ENCODE peak calls at places on chromosomes 7 and 10, in five cellular contexts. One of them, this sample, is unnamed.

GRCh38 chr7:107972075-107972482 is 30.9 kb downstream of the LAMB1 start:
- DNase-seq in fibroblast of lung: peak; percentile 71
- DNase-seq in heart left ventricle: no peak
- DNase-seq in GM23338: no peak
- DNase-seq in mammary epithelial cell: no peak
- DNase-seq in this sample: no peak

GRCh38 chr7:127486654-127487053 is 94.1 kb upstream of the ZNF800 start:
- DNase-seq in fibroblast of lung: no peak
- DNase-seq in heart left ventricle: no peak
- DNase-seq in GM23338: peak; percentile 47
- DNase-seq in mammary epithelial cell: peak; percentile 29
- DNase-seq in this sample: no peak

GRCh38 chr10:95260397-95260881 is 30.4 kb downstream of the PDLIM1 start:
- DNase-seq in fibroblast of lung: peak; percentile 96
- DNase-seq in heart left ventricle: no peak
- DNase-seq in GM23338: no peak
- DNase-seq in mammary epithelial cell: peak; percentile 94
- DNase-seq in this sample: no peak

GRCh38 chr10:51879238-51879637 is 179.8 kb upstream of the CSTF2T start:
- DNase-seq in fibroblast of lung: peak; percentile 98
- DNase-seq in heart left ventricle: no peak
- DNase-seq in GM23338: no peak
- DNase-seq in mammary epithelial cell: peak; percentile 99
- DNase-seq in this sample: peak; percentile 59

GRCh38 chr7:14806886-14807285 is 95.7 kb downstream of the DGKB start:
- DNase-seq in fibroblast of lung: peak; percentile 55
- DNase-seq in heart left ventricle: no peak
- DNase-seq in GM23338: no peak
- DNase-seq in mammary epithelial cell: no peak
- DNase-seq in this sample: no peak

GRCh38 chr10:35739998-35740397 is 97.9 kb upstream of the FZD8 start:
- DNase-seq in fibroblast of lung: peak; percentile 59
- DNase-seq in heart left ventricle: no peak
- DNase-seq in GM23338: no peak
- DNase-seq in mammary epithelial cell: peak; percentile 32
- DNase-seq in this sample: no peak

GRCh38 chr7:70665997-70666396 is 465.9 kb upstream of the GALNT17 start:
- DNase-seq in fibroblast of lung: no peak
- DNase-seq in heart left ventricle: no peak
- DNase-seq in GM23338: no peak
- DNase-seq in mammary epithelial cell: no peak
- DNase-seq in this sample: no peak

GRCh38 chr7:114972567-114972966 is 50.7 kb downstream of the MDFIC start:
- DNase-seq in fibroblast of lung: no peak
- DNase-seq in heart left ventricle: no peak
- DNase-seq in GM23338: no peak
- DNase-seq in mammary epithelial cell: no peak
- DNase-seq in this sample: no peak

GRCh38 chr10:14184841-14185500 is 145.8 kb downstream of the FRMD4A start:
- DNase-seq in fibroblast of lung: peak; percentile 24
- DNase-seq in heart left ventricle: no peak
- DNase-seq in GM23338: peak; percentile 68
- DNase-seq in mammary epithelial cell: peak; percentile 87
- DNase-seq in this sample: peak; percentile 54

GRCh38 chr7:84786073-84786472 is 400.8 kb downstream of the SEMA3D start:
- DNase-seq in fibroblast of lung: no peak
- DNase-seq in heart left ventricle: no peak
- DNase-seq in GM23338: peak; percentile 21
- DNase-seq in mammary epithelial cell: no peak
- DNase-seq in this sample: no peak

GRCh38 chr10:69629897-69630650 is at the start of gene FAM241B:
- DNase-seq in fibroblast of lung: peak; percentile 42
- DNase-seq in heart left ventricle: peak; percentile 75
- DNase-seq in GM23338: peak; percentile 87
- DNase-seq in mammary epithelial cell: peak; percentile 69
- DNase-seq in this sample: no peak

GRCh38 chr10:60032723-60033122 is 126.4 kb upstream of the CCDC6 start:
- DNase-seq in fibroblast of lung: peak; percentile 37
- DNase-seq in heart left ventricle: no peak
- DNase-seq in GM23338: peak; percentile 60
- DNase-seq in mammary epithelial cell: peak; percentile 59
- DNase-seq in this sample: peak; percentile 92

GRCh38 chr10:131485732-131486131 is 174.2 kb upstream of the TCERG1L start:
- DNase-seq in fibroblast of lung: no peak
- DNase-seq in heart left ventricle: no peak
- DNase-seq in GM23338: no peak
- DNase-seq in mammary epithelial cell: no peak
- DNase-seq in this sample: no peak

GRCh38 chr7:125136755-125137547 is 207.3 kb upstream of the POT1 start:
- DNase-seq in fibroblast of lung: peak; percentile 51
- DNase-seq in heart left ventricle: no peak
- DNase-seq in GM23338: no peak
- DNase-seq in mammary epithelial cell: peak; percentile 96
- DNase-seq in this sample: no peak

GRCh38 chr7:4406288-4407058 is 275.6 kb upstream of the FOXK1 start:
- DNase-seq in fibroblast of lung: no peak
- DNase-seq in heart left ventricle: no peak
- DNase-seq in GM23338: peak; percentile 12
- DNase-seq in mammary epithelial cell: peak; percentile 37
- DNase-seq in this sample: peak; percentile 24

GRCh38 chr10:47264797-47265281 is 35.2 kb upstream of the GDF10 start:
- DNase-seq in fibroblast of lung: no peak
- DNase-seq in heart left ventricle: no peak
- DNase-seq in GM23338: no peak
- DNase-seq in mammary epithelial cell: no peak
- DNase-seq in this sample: peak; percentile 88

GRCh38 chr10:6216916-6217315 is 14.2 kb downstream of the PFKFB3 start:
- DNase-seq in fibroblast of lung: no peak
- DNase-seq in heart left ventricle: no peak
- DNase-seq in GM23338: no peak
- DNase-seq in mammary epithelial cell: no peak
- DNase-seq in this sample: no peak

GRCh38 chr7:115081772-115082171 is 159.9 kb downstream of the MDFIC start:
- DNase-seq in fibroblast of lung: no peak
- DNase-seq in heart left ventricle: no peak
- DNase-seq in GM23338: no peak
- DNase-seq in mammary epithelial cell: no peak
- DNase-seq in this sample: no peak

GRCh38 chr7:105439174-105439893 is 50.6 kb upstream of the SRPK2 start:
- DNase-seq in fibroblast of lung: peak; percentile 92
- DNase-seq in heart left ventricle: no peak
- DNase-seq in GM23338: no peak
- DNase-seq in mammary epithelial cell: peak; percentile 95
- DNase-seq in this sample: peak; percentile 30

GRCh38 chr10:1048349-1048731 is 579 bp downstream of the IDI1 start:
- DNase-seq in fibroblast of lung: peak; percentile 50
- DNase-seq in heart left ventricle: no peak
- DNase-seq in GM23338: no peak
- DNase-seq in mammary epithelial cell: no peak
- DNase-seq in this sample: no peak

GRCh38 chr10:43795093-43795492 is 146.4 kb upstream of the ZNF32 start:
- DNase-seq in fibroblast of lung: no peak
- DNase-seq in heart left ventricle: no peak
- DNase-seq in GM23338: no peak
- DNase-seq in mammary epithelial cell: no peak
- DNase-seq in this sample: no peak

GRCh38 chr10:105347487-105347886 is 706.4 kb downstream of the SORCS3 start:
- DNase-seq in fibroblast of lung: peak; percentile 30
- DNase-seq in heart left ventricle: no peak
- DNase-seq in GM23338: no peak
- DNase-seq in mammary epithelial cell: peak; percentile 80
- DNase-seq in this sample: no peak

GRCh38 chr10:14584643-14585042 is 190.1 kb downstream of the FAM107B start:
- DNase-seq in fibroblast of lung: no peak
- DNase-seq in heart left ventricle: no peak
- DNase-seq in GM23338: peak; percentile 12
- DNase-seq in mammary epithelial cell: no peak
- DNase-seq in this sample: no peak

GRCh38 chr10:99604862-99605261 is 15.4 kb downstream of the SLC25A28 start:
- DNase-seq in fibroblast of lung: no peak
- DNase-seq in heart left ventricle: no peak
- DNase-seq in GM23338: no peak
- DNase-seq in mammary epithelial cell: no peak
- DNase-seq in this sample: no peak

GRCh38 chr7:116552616-116553015 is 27.8 kb downstream of the CAV1 start:
- DNase-seq in fibroblast of lung: peak; percentile 53
- DNase-seq in heart left ventricle: no peak
- DNase-seq in GM23338: no peak
- DNase-seq in mammary epithelial cell: peak; percentile 76
- DNase-seq in this sample: no peak

GRCh38 chr7:55420535-55420934 is 55.4 kb downstream of the LANCL2 start:
- DNase-seq in fibroblast of lung: peak; percentile 68
- DNase-seq in heart left ventricle: no peak
- DNase-seq in GM23338: no peak
- DNase-seq in mammary epithelial cell: no peak
- DNase-seq in this sample: no peak

GRCh38 chr7:11726251-11727155 is 105.5 kb downstream of the THSD7A start:
- DNase-seq in fibroblast of lung: peak; percentile 86
- DNase-seq in heart left ventricle: no peak
- DNase-seq in GM23338: no peak
- DNase-seq in mammary epithelial cell: peak; percentile 7
- DNase-seq in this sample: no peak

GRCh38 chr7:46685051-46685450 is 764.0 kb upstream of the IGFBP3 start:
- DNase-seq in fibroblast of lung: no peak
- DNase-seq in heart left ventricle: no peak
- DNase-seq in GM23338: peak; percentile 23
- DNase-seq in mammary epithelial cell: no peak
- DNase-seq in this sample: peak; percentile 9

DNA sequence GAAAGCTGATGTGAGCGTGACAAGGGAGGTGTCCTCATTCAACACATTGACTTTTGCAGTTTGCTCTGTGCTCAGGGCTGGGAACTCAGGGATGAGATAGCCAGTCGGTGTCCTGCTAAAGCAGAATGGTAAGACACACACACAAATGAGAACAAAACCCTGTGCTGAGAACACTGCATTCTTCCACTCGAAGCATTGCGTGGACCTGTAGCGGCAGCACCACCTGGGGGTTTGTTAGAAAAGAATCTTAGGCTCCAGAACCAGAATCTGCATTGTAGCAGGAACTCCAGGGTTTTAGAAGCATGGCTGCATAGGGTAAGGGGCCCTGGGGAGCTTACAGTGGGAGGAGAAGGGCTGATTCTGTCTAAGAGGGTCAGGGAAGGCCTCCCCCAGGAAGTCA is 21.5 kb upstream of the OGDHL start:
- DNase-seq in fibroblast of lung: no peak
- DNase-seq in heart left ventricle: no peak
- DNase-seq in GM23338: peak; percentile 46
- DNase-seq in mammary epithelial cell: no peak
- DNase-seq in this sample: peak; percentile 52
- TF ChIP-seq CTCF in fibroblast of lung: no peak
- TF ChIP-seq CTCF in heart left ventricle: no peak
- TF ChIP-seq CTCF in GM23338: peak; percentile 31
- TF ChIP-seq CTCF in mammary epithelial cell: no peak
- TF ChIP-seq CTCF in this sample: no peak

GRCh38 chr7:98836811-98837631 is 32.8 kb downstream of the TMEM130 start:
- DNase-seq in fibroblast of lung: no peak
- DNase-seq in heart left ventricle: no peak
- DNase-seq in GM23338: peak; percentile 91
- DNase-seq in mammary epithelial cell: no peak
- DNase-seq in this sample: peak; percentile 71
- TF ChIP-seq CTCF in fibroblast of lung: peak; percentile 55
- TF ChIP-seq CTCF in heart left ventricle: peak; percentile 54
- TF ChIP-seq CTCF in GM23338: peak; percentile 93
- TF ChIP-seq CTCF in mammary epithelial cell: peak; percentile 74
- TF ChIP-seq CTCF in this sample: peak; percentile 98

GRCh38 chr10:94146313-94146712 is 152.6 kb downstream of the PLCE1 start:
- DNase-seq in fibroblast of lung: no peak
- DNase-seq in heart left ventricle: no peak
- DNase-seq in GM23338: no peak
- DNase-seq in mammary epithelial cell: no peak
- DNase-seq in this sample: no peak
- TF ChIP-seq CTCF in fibroblast of lung: no peak
- TF ChIP-seq CTCF in heart left ventricle: no peak
- TF ChIP-seq CTCF in GM23338: no peak
- TF ChIP-seq CTCF in mammary epithelial cell: no peak
- TF ChIP-seq CTCF in this sample: no peak

GRCh38 chr7:3399858-3400257 is 98.8 kb downstream of the SDK1 start:
- DNase-seq in fibroblast of lung: peak; percentile 27
- DNase-seq in heart left ventricle: no peak
- DNase-seq in GM23338: peak; percentile 95
- DNase-seq in mammary epithelial cell: peak; percentile 24
- DNase-seq in this sample: peak; percentile 42
- TF ChIP-seq CTCF in fibroblast of lung: no peak
- TF ChIP-seq CTCF in heart left ventricle: no peak
- TF ChIP-seq CTCF in GM23338: peak; percentile 82
- TF ChIP-seq CTCF in mammary epithelial cell: no peak
- TF ChIP-seq CTCF in this sample: peak; percentile 42

GRCh38 chr10:79981673-79982485 is 33.0 kb upstream of the SFTPD start:
- DNase-seq in fibroblast of lung: peak; percentile 41
- DNase-seq in heart left ventricle: peak; percentile 71
- DNase-seq in GM23338: peak; percentile 84
- DNase-seq in mammary epithelial cell: peak; percentile 50
- DNase-seq in this sample: peak; percentile 73
- TF ChIP-seq CTCF in fibroblast of lung: no peak
- TF ChIP-seq CTCF in heart left ventricle: peak; percentile 26
- TF ChIP-seq CTCF in GM23338: no peak
- TF ChIP-seq CTCF in mammary epithelial cell: no peak
- TF ChIP-seq CTCF in this sample: no peak

DNA sequence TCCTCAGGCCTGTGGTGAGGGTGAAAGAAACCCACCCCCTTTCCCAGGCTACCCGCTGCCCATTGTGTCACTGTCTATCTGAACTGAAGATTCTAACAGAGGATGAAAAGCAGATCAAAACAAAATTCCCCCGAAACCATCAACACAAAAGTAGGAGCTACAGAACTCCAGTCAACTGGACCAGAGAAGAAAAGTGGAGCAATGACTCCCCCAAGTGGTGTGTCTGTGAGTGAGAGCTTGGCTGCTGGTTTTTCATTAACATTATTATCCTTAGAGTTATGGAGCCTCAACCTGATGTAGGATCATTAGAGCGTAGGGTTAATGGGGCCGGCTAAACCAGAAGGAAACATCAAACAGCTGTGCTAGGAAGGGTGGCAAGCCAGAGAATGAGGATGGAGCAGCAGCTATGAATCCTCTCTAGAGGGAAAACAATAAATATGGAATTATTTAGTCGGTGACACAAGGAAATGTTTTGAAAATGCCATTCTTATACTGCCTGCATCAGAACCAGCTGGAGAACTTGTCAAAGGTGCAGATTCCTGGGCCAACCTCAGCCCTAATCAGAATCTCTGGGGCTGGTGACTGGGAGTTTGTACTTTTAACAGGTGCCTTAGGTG is 38.3 kb downstream of the AKR1B1 start:
- DNase-seq in fibroblast of lung: peak; percentile 40
- DNase-seq in heart left ventricle: no peak
- DNase-seq in GM23338: peak; percentile 82
- DNase-seq in mammary epithelial cell: peak; percentile 55
- DNase-seq in this sample: peak; percentile 61
- TF ChIP-seq CTCF in fibroblast of lung: peak; percentile 81
- TF ChIP-seq CTCF in heart left ventricle: peak; percentile 70
- TF ChIP-seq CTCF in GM23338: peak; percentile 90
- TF ChIP-seq CTCF in mammary epithelial cell: peak; percentile 89
- TF ChIP-seq CTCF in this sample: peak; percentile 67

This sample was measured in NB4.